ENCODE peak calls at places on chromosome 2, in six cellular contexts. G, F, T, U, E and I are unnamed samples.

GRCh38 chr2:124309563-124310138 is 284.6 kb downstream of the CNTNAP5 start:
- DNase-seq in G (no peak), F (no peak), T (no peak), U (no peak), E (no peak), I (no peak)

GRCh38 chr2:228875152-228875875 is 395.8 kb downstream of the PID1 start:
- DNase-seq in G (no peak), F (no peak), T (no peak), U (peak; percentile 69), E (no peak), I (no peak)

GRCh38 chr2:224347181-224348051 is 54.5 kb downstream of the FAM124B start:
- DNase-seq in G (no peak), F (no peak), T (no peak), U (no peak), E (no peak), I (no peak)

GRCh38 chr2:233165895-233166661 is 85.4 kb upstream of the ATG16L1 start:
- DNase-seq in G (no peak), F (peak; percentile 73), T (no peak), U (peak; percentile 13), E (no peak), I (peak; percentile 100)

GRCh38 chr2:169768262-169768995 is 30.2 kb upstream of the SSB start:
- DNase-seq in G (no peak), F (no peak), T (peak; percentile 75), U (no peak), E (peak; percentile 11), I (no peak)

GRCh38 chr2:42054657-42055430 is 7.0 kb downstream of the PKDCC start:
- DNase-seq in G (no peak), F (no peak), T (no peak), U (no peak), E (no peak), I (no peak)

GRCh38 chr2:238920053-238920452 is 72.2 kb downstream of the TWIST2 start:
- DNase-seq in G (no peak), F (no peak), T (no peak), U (no peak), E (no peak), I (no peak)

GRCh38 chr2:23385351-23385747 is 370 bp downstream of the KLHL29 start:
- DNase-seq in G (peak; percentile 23), F (peak; percentile 75), T (peak; percentile 84), U (no peak), E (no peak), I (no peak)

GRCh38 chr2:226799976-226800940 is 638 bp upstream of the IRS1 start:
- DNase-seq in G (peak; percentile 47), F (peak; percentile 67), T (peak; percentile 66), U (no peak), E (no peak), I (peak; percentile 10)

GRCh38 chr2:218257390-218257981 is 3.3 kb upstream of the GPBAR1 start:
- DNase-seq in G (peak; percentile 84), F (peak; percentile 65), T (no peak), U (no peak), E (peak; percentile 77), I (peak; percentile 84)

GRCh38 chr2:673016-673415 is 4.2 kb downstream of the TMEM18 start:
- DNase-seq in G (no peak), F (no peak), T (no peak), U (no peak), E (no peak), I (no peak)

GRCh38 chr2:239461551-239462515 is 61.0 kb upstream of the HDAC4 start:
- DNase-seq in G (no peak), F (peak; percentile 48), T (no peak), U (no peak), E (no peak), I (no peak)

GRCh38 chr2:188870289-188870688 is 103.9 kb upstream of the COL3A1 start:
- DNase-seq in G (no peak), F (no peak), T (no peak), U (peak; percentile 85), E (no peak), I (peak; percentile 4)

GRCh38 chr2:219985017-219985416 is 357.6 kb downstream of the SLC4A3 start:
- DNase-seq in G (no peak), F (no peak), T (no peak), U (no peak), E (no peak), I (no peak)

GRCh38 chr2:179106342-179107178 is 56.6 kb upstream of the CCDC141 start:
- DNase-seq in G (no peak), F (no peak), T (no peak), U (peak; percentile 94), E (no peak), I (peak; percentile 42)

GRCh38 chr2:23386422-23387220 is 1.6 kb downstream of the KLHL29 start:
- DNase-seq in G (no peak), F (peak; percentile 73), T (peak; percentile 84), U (no peak), E (no peak), I (no peak)

GRCh38 chr2:18362696-18363095 is 197.8 kb downstream of the RDH14 start:
- DNase-seq in G (no peak), F (no peak), T (no peak), U (peak; percentile 91), E (no peak), I (no peak)

GRCh38 chr2:232484628-232485332 is 2.9 kb downstream of the ECEL1 start:
- DNase-seq in G (no peak), F (peak; percentile 33), T (peak; percentile 18), U (no peak), E (no peak), I (no peak)

GRCh38 chr2:95275601-95276243 is 1.5 kb downstream of the PROM2 start:
- DNase-seq in G (no peak), F (peak; percentile 59), T (peak; percentile 46), U (no peak), E (no peak), I (no peak)

GRCh38 chr2:36706021-36706328 is 9.5 kb downstream of the VIT start:
- DNase-seq in G (no peak), F (no peak), T (no peak), U (no peak), E (no peak), I (peak; percentile 69)

GRCh38 chr2:3127279-3127690 is 250.3 kb downstream of the EIPR1 start:
- DNase-seq in G (peak; percentile 85), F (peak; percentile 41), T (no peak), U (no peak), E (no peak), I (no peak)

GRCh38 chr2:40103590-40103989 is 324.5 kb upstream of the THUMPD2 start:
- DNase-seq in G (no peak), F (no peak), T (no peak), U (peak; percentile 69), E (no peak), I (no peak)

GRCh38 chr2:222859786-222860726 is 780 bp upstream of the ACSL3 start:
- DNase-seq in G (peak; percentile 10), F (no peak), T (no peak), U (peak; percentile 50), E (no peak), I (peak; percentile 80)

GRCh38 chr2:111066062-111066593 is 54.6 kb upstream of the BCL2L11 start:
- DNase-seq in G (no peak), F (no peak), T (no peak), U (no peak), E (no peak), I (peak; percentile 42)

GRCh38 chr2:101396352-101396717 is 9.0 kb upstream of the CREG2 start:
- DNase-seq in G (no peak), F (no peak), T (no peak), U (peak; percentile 89), E (no peak), I (no peak)

GRCh38 chr2:86631846-86632485 is 8.3 kb upstream of the RNF103 start:
- DNase-seq in G (no peak), F (no peak), T (no peak), U (no peak), E (no peak), I (no peak)

GRCh38 chr2:190562121-190562520 is 27.6 kb upstream of the NEMP2 start:
- DNase-seq in G (no peak), F (no peak), T (no peak), U (no peak), E (no peak), I (no peak)

GRCh38 chr2:86308356-86308755 is 29.1 kb downstream of the REEP1 start:
- DNase-seq in G (no peak), F (no peak), T (no peak), U (no peak), E (no peak), I (no peak)

GRCh38 chr2:60839126-60839813 is 42.1 kb upstream of the REL start:
- DNase-seq in G (peak; percentile 88), F (no peak), T (no peak), U (no peak), E (no peak), I (no peak)

GRCh38 chr2:16407358-16407757 is 258.3 kb downstream of the CYRIA start:
- DNase-seq in G (no peak), F (no peak), T (no peak), U (no peak), E (no peak), I (no peak)

GRCh38 chr2:100588071-100588786 is 25.4 kb downstream of the PDCL3 start:
- DNase-seq in G (no peak), F (no peak), T (no peak), U (peak; percentile 57), E (no peak), I (peak; percentile 83)

GRCh38 chr2:171675810-171676345 is 11.4 kb upstream of the DYNC1I2 start:
- DNase-seq in G (no peak), F (no peak), T (no peak), U (no peak), E (no peak), I (no peak)

GRCh38 chr2:231530099-231531085 is at the start of gene NMUR1:
- DNase-seq in G (peak; percentile 45), F (peak; percentile 66), T (no peak), U (no peak), E (peak; percentile 77), I (peak; percentile 75)